ENCODE peak calls at places on chromosomes 11 and 22, in four cellular contexts. One of them, this sample, is unnamed.

GRCh38 chr11:27545946-27546345 is 39.4 kb upstream of the LIN7C start:
- DNase-seq in activated CD4-positive, alpha-beta T cell treated with anti-CD3 and anti-CD28 coated beads, Interleukin-2, amount 10 ng/mL, durations not matched to agents 7 days and 5 days: no peak
- DNase-seq in stimulated activated naive CD8-positive, alpha-beta T cell treated with anti-CD3 and anti-CD28 coated beads, Interleukin-15, amount 100 ng/mL, for 72 hours: no peak
- DNase-seq in activated T-cell treated with anti-CD3 and anti-CD28 coated beads for 1 hour: no peak
- DNase-seq in this sample: no peak

GRCh38 chr11:69078930-69079607 is 30.3 kb downstream of the TPCN2 start:
- DNase-seq in activated CD4-positive, alpha-beta T cell treated with anti-CD3 and anti-CD28 coated beads, Interleukin-2, amount 10 ng/mL, durations not matched to agents 7 days and 5 days: no peak
- DNase-seq in stimulated activated naive CD8-positive, alpha-beta T cell treated with anti-CD3 and anti-CD28 coated beads, Interleukin-15, amount 100 ng/mL, for 72 hours: no peak
- DNase-seq in activated T-cell treated with anti-CD3 and anti-CD28 coated beads for 1 hour: no peak
- DNase-seq in this sample: no peak

GRCh38 chr11:34149274-34149673 is 43.8 kb downstream of the NAT10 start:
- DNase-seq in activated CD4-positive, alpha-beta T cell treated with anti-CD3 and anti-CD28 coated beads, Interleukin-2, amount 10 ng/mL, durations not matched to agents 7 days and 5 days: no peak
- DNase-seq in stimulated activated naive CD8-positive, alpha-beta T cell treated with anti-CD3 and anti-CD28 coated beads, Interleukin-15, amount 100 ng/mL, for 72 hours: no peak
- DNase-seq in activated T-cell treated with anti-CD3 and anti-CD28 coated beads for 1 hour: no peak
- DNase-seq in this sample: no peak

GRCh38 chr11:128711136-128711535 is 17.3 kb downstream of the FLI1 start:
- DNase-seq in activated CD4-positive, alpha-beta T cell treated with anti-CD3 and anti-CD28 coated beads, Interleukin-2, amount 10 ng/mL, durations not matched to agents 7 days and 5 days: no peak
- DNase-seq in stimulated activated naive CD8-positive, alpha-beta T cell treated with anti-CD3 and anti-CD28 coated beads, Interleukin-15, amount 100 ng/mL, for 72 hours: no peak
- DNase-seq in activated T-cell treated with anti-CD3 and anti-CD28 coated beads for 1 hour: no peak
- DNase-seq in this sample: no peak

GRCh38 chr22:39932918-39933649 is 27.1 kb upstream of the TMA7B start:
- DNase-seq in activated CD4-positive, alpha-beta T cell treated with anti-CD3 and anti-CD28 coated beads, Interleukin-2, amount 10 ng/mL, durations not matched to agents 7 days and 5 days: peak
- DNase-seq in stimulated activated naive CD8-positive, alpha-beta T cell treated with anti-CD3 and anti-CD28 coated beads, Interleukin-15, amount 100 ng/mL, for 72 hours: peak
- DNase-seq in activated T-cell treated with anti-CD3 and anti-CD28 coated beads for 1 hour: peak
- DNase-seq in this sample: no peak

GRCh38 chr11:70025308-70025707 is 52.8 kb upstream of the ANO1 start:
- DNase-seq in activated CD4-positive, alpha-beta T cell treated with anti-CD3 and anti-CD28 coated beads, Interleukin-2, amount 10 ng/mL, durations not matched to agents 7 days and 5 days: no peak
- DNase-seq in stimulated activated naive CD8-positive, alpha-beta T cell treated with anti-CD3 and anti-CD28 coated beads, Interleukin-15, amount 100 ng/mL, for 72 hours: no peak
- DNase-seq in activated T-cell treated with anti-CD3 and anti-CD28 coated beads for 1 hour: no peak
- DNase-seq in this sample: no peak

GRCh38 chr11:129798212-129798611 is 17.4 kb upstream of the TMEM45B start:
- DNase-seq in activated CD4-positive, alpha-beta T cell treated with anti-CD3 and anti-CD28 coated beads, Interleukin-2, amount 10 ng/mL, durations not matched to agents 7 days and 5 days: no peak
- DNase-seq in stimulated activated naive CD8-positive, alpha-beta T cell treated with anti-CD3 and anti-CD28 coated beads, Interleukin-15, amount 100 ng/mL, for 72 hours: no peak
- DNase-seq in activated T-cell treated with anti-CD3 and anti-CD28 coated beads for 1 hour: no peak
- DNase-seq in this sample: no peak

GRCh38 chr11:83448686-83449085 is 162.5 kb upstream of the CCDC90B start:
- DNase-seq in activated CD4-positive, alpha-beta T cell treated with anti-CD3 and anti-CD28 coated beads, Interleukin-2, amount 10 ng/mL, durations not matched to agents 7 days and 5 days: no peak
- DNase-seq in stimulated activated naive CD8-positive, alpha-beta T cell treated with anti-CD3 and anti-CD28 coated beads, Interleukin-15, amount 100 ng/mL, for 72 hours: no peak
- DNase-seq in activated T-cell treated with anti-CD3 and anti-CD28 coated beads for 1 hour: no peak
- DNase-seq in this sample: no peak